ENCODE peak calls at places on chromosomes 2 and 18, in eight cellular contexts. U is stomach, L is upper lobe of left lung, M is tibial nerve, P is transverse colon, I is sigmoid colon, V is K562, T is suprapubic skin. Y is an unnamed sample. For H3K27me3 and H3K4me1, the result is how much of the 10 kb centered on the place peaks cover.

GRCh38 chr2:26492749-26493515 is 15.0 kb upstream of the OTOF start:
- DNase-seq in U (no peak), L (no peak), M (no peak), P (no peak), I (no peak), V (peak), T (no peak), Y (no peak)

GRCh38 chr2:230668184-230668938 is 44.3 kb upstream of the CAB39 start:
- DNase-seq in U (no peak), L (peak), M (no peak), P (peak), I (no peak), V (no peak), T (no peak), Y (no peak)

GRCh38 chr18:37496568-37496967 is 69.0 kb downstream of the CELF4 start:
- DNase-seq in U (no peak), L (no peak), M (no peak), P (no peak), I (no peak), V (no peak), T (no peak), Y (no peak)

GRCh38 chr2:165720526-165720925 is 73.5 kb downstream of the GALNT3 start:
- DNase-seq in U (no peak), L (no peak), M (no peak), P (no peak), I (no peak), V (no peak), T (no peak), Y (no peak)

GRCh38 chr18:53756607-53756972 is 467.9 kb downstream of the MBD2 start:
- DNase-seq in U (no peak), L (no peak), M (no peak), P (no peak), I (no peak), V (no peak), T (no peak), Y (no peak)

GRCh38 chr2:163692081-163692480 is 43.7 kb downstream of the FIGN start:
- DNase-seq in U (no peak), L (no peak), M (no peak), P (no peak), I (no peak), V (no peak), T (no peak), Y (no peak)

GRCh38 chr18:60965856-60966255 is 367.4 kb upstream of the CDH20 start:
- DNase-seq in U (no peak), L (no peak), M (no peak), P (no peak), I (no peak), V (no peak), T (no peak), Y (no peak)

GRCh38 chr18:58177886-58178470 is 134.0 kb downstream of the NEDD4L start:
- DNase-seq in U (no peak), L (no peak), M (no peak), P (no peak), I (no peak), V (no peak), T (no peak), Y (no peak)

GRCh38 chr2:168814046-168814445 is 11.6 kb downstream of the NOSTRIN start:
- DNase-seq in U (no peak), L (no peak), M (no peak), P (no peak), I (no peak), V (no peak), T (no peak), Y (no peak)

GRCh38 chr2:98928242-98928641 is 7.8 kb downstream of the CRACDL start:
- DNase-seq in U (no peak), L (no peak), M (no peak), P (no peak), I (no peak), V (no peak), T (no peak), Y (no peak)

GRCh38 chr18:21897811-21898210 is 157.2 kb downstream of the MIB1 start:
- DNase-seq in U (peak), L (no peak), M (no peak), P (peak), I (no peak), V (peak), T (no peak), Y (peak)

GRCh38 chr2:75667884-75668283 is 21.3 kb downstream of the MRPL19 start:
- DNase-seq in U (no peak), L (no peak), M (no peak), P (no peak), I (no peak), V (no peak), T (no peak), Y (no peak)

GRCh38 chr2:33598472-33599174 is 476 bp downstream of the FAM98A start:
- DNase-seq in U (no peak), L (no peak), M (no peak), P (peak), I (no peak), V (peak), T (peak), Y (peak)

GRCh38 chr2:98822301-98823164 is 91.6 kb upstream of the MGAT4A start:
- DNase-seq in U (peak), L (peak), M (no peak), P (no peak), I (no peak), V (no peak), T (no peak), Y (no peak)

GRCh38 chr2:48356701-48357322 is 173.1 kb upstream of the STON1 start:
- DNase-seq in U (no peak), L (no peak), M (no peak), P (no peak), I (no peak), V (peak), T (no peak), Y (no peak)

GRCh38 chr2:135043345-135043744 is 3.9 kb downstream of the MAP3K19 start:
- DNase-seq in U (no peak), L (no peak), M (no peak), P (no peak), I (no peak), V (peak), T (no peak), Y (no peak)

GRCh38 chr2:233867993-233868532 is at the start of gene MSL3B:
- DNase-seq in U (peak), L (peak), M (no peak), P (peak), I (no peak), V (peak), T (no peak), Y (peak)

GRCh38 chr18:35526476-35527120 is 28.8 kb upstream of the INO80C start:
- DNase-seq in U (no peak), L (no peak), M (no peak), P (peak), I (no peak), V (no peak), T (no peak), Y (no peak)

GRCh38 chr2:136538489-136538888 is 226.9 kb upstream of the THSD7B start:
- DNase-seq in U (no peak), L (no peak), M (no peak), P (no peak), I (no peak), V (no peak), T (no peak), Y (no peak)

GRCh38 chr2:196421880-196422279 is 217.6 kb upstream of the CCDC150 start:
- DNase-seq in U (no peak), L (no peak), M (no peak), P (no peak), I (no peak), V (no peak), T (no peak), Y (no peak)

GRCh38 chr18:22731398-22731797 is 201.7 kb upstream of the RBBP8 start:
- DNase-seq in U (no peak), L (no peak), M (no peak), P (no peak), I (no peak), V (no peak), T (no peak), Y (no peak)

GRCh38 chr2:138601438-138602165 is 100.0 kb downstream of the SPOPL start:
- DNase-seq in U (no peak), L (no peak), M (no peak), P (no peak), I (no peak), V (no peak), T (no peak), Y (no peak)

GRCh38 chr18:12597775-12598174 is 60.1 kb downstream of the SPIRE1 start:
- DNase-seq in U (no peak), L (no peak), M (peak), P (no peak), I (no peak), V (no peak), T (no peak), Y (no peak)

GRCh38 chr2:236211281-236211680 is 43.1 kb upstream of the GBX2 start:
- DNase-seq in U (no peak), L (peak), M (no peak), P (no peak), I (no peak), V (no peak), T (no peak), Y (no peak)

GRCh38 chr2:32356735-32357544 is at the start of gene BIRC6:
- DNase-seq in U (peak), L (peak), M (peak), P (peak), I (peak), V (peak), T (peak), Y (peak)

GRCh38 chr2:65626831-65627230 is 194.4 kb upstream of the SPRED2 start:
- DNase-seq in U (no peak), L (no peak), M (no peak), P (no peak), I (no peak), V (no peak), T (no peak), Y (no peak)

GRCh38 chr2:154092571-154092970 is 220.8 kb downstream of the GALNT13 start:
- DNase-seq in U (no peak), L (no peak), M (no peak), P (no peak), I (no peak), V (no peak), T (no peak), Y (no peak)

GRCh38 chr2:207103132-207103531 is 62.6 kb downstream of the KLF7 start:
- DNase-seq in U (no peak), L (no peak), M (no peak), P (no peak), I (no peak), V (no peak), T (no peak), Y (no peak)

GRCh38 chr18:23585007-23585871 is 1.1 kb downstream of the NPC1 start:
- DNase-seq in U (no peak), L (no peak), M (no peak), P (peak), I (no peak), V (peak), T (no peak), Y (no peak)

GRCh38 chr18:76432274-76432755 is 62.7 kb downstream of the ZNF516 start:
- DNase-seq in U (no peak), L (no peak), M (no peak), P (no peak), I (no peak), V (no peak), T (no peak), Y (no peak)

GRCh38 chr2:28558421-28558820 is 62.6 kb downstream of the PLB1 start:
- DNase-seq in U (no peak), L (no peak), M (no peak), P (no peak), I (peak), V (no peak), T (no peak), Y (no peak)

GRCh38 chr2:145530653-145531052 is 1010.7 kb upstream of the ZEB2 start:
- DNase-seq in U (no peak), L (no peak), M (no peak), P (no peak), I (no peak), V (no peak), T (no peak), Y (no peak)

GRCh38 chr2:129164220-129164619 is 815.2 kb upstream of the RAB6C start:
- DNase-seq in U (no peak), L (no peak), M (no peak), P (no peak), I (no peak), V (no peak), T (no peak), Y (no peak)

GRCh38 chr2:34401186-34401585 is 802.1 kb upstream of the FAM98A start:
- DNase-seq in U (no peak), L (no peak), M (no peak), P (no peak), I (no peak), V (no peak), T (no peak), Y (no peak)

GRCh38 chr2:187826023-187826422 is 271.8 kb upstream of the TFPI start:
- DNase-seq in U (no peak), L (no peak), M (no peak), P (no peak), I (no peak), V (no peak), T (no peak), Y (no peak)

GRCh38 chr2:210421916-210422315 is 54.6 kb downstream of the LANCL1 start:
- DNase-seq in U (no peak), L (no peak), M (no peak), P (no peak), I (no peak), V (no peak), T (no peak), Y (no peak)

GRCh38 chr2:120629241-120629895 is 106.3 kb upstream of the GLI2 start:
- DNase-seq in U (no peak), L (no peak), M (no peak), P (no peak), I (peak), V (no peak), T (no peak), Y (no peak)

GRCh38 chr2:16890081-16890480 is 224.4 kb upstream of the CYRIA start:
- DNase-seq in U (no peak), L (no peak), M (no peak), P (no peak), I (no peak), V (no peak), T (no peak), Y (no peak)

DNA sequence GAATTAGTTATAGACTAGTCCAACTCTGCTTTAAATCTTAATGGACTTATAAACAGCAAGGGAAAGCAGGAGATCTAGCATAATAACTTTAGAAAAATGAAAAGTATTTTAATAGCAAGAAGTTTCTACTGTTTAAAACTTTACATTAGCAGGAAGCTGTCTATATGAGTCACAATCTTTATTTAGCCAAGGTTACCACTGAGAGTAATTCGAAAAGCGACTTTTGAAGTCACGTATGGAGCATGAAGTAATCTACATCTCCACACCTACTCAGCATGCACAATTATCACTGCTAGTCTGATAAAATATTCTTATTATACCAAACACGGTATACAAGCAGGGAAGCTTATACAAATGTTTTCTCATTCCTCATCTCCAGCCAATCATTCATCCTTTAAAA is 515.4 kb upstream of the SOX11 start:
- DNase-seq in U (no peak), L (no peak), M (no peak), P (no peak), I (no peak), V (no peak), T (no peak), Y (no peak)
- H3K27me3 ChIP-seq in U (under half), L (under half), M (under half), P (under half), I (under half), V (under half), T (under half), Y (under half)

GRCh38 chr2:45841752-45842407 is 190.4 kb downstream of the PRKCE start:
- DNase-seq in U (no peak), L (no peak), M (no peak), P (no peak), I (no peak), V (no peak), T (no peak), Y (no peak)
- H3K4me1 ChIP-seq in U (half or more), L (under half), M (under half), P (under half), I (under half), V (under half), T (under half), Y (under half)

DNA sequence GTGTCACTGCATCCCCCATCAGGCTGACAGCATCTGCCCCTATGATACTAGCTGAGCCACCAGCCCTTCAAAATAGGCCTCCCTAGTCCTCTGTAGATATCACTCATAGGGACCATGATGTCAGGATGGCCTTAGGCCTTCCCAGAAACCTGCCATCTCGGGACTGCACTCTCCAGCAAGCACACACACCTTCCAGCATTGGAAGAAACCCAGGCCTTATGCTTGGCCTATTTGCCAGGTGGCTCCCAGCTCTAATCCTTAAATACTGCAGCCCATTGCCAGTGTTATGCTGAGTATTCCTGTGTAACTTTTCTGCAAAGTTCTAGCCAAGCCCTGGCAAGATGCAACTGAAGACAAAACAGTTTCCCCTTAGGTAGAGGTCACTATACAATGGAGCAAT is 316.5 kb downstream of the SETBP1 start:
- DNase-seq in U (no peak), L (no peak), M (no peak), P (no peak), I (no peak), V (no peak), T (no peak), Y (no peak)
- TF ChIP-seq EP300 in U (no peak), L (no peak), M (no peak), P (no peak), I (no peak), V (no peak), T (no peak), Y (no peak)

DNA sequence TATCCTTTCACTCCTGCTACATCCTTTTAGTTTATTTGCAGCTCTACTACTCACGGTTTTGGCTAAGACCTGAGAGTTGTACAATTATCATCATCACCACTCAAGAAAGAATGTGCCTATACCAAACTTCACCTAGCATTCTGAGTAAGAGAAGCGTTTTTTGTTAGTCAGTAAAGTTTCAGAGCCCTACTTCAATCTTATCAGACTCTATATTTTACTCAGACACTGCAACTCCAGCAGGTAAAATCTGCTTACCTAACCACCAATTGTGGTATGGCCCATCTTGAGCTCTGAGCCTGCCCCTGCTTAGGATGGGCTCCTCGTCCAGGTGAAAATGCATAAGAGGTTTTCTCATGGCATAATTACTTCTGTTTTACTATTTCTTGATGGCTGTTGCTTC is 37.1 kb downstream of the ICOS start:
- DNase-seq in U (no peak), L (no peak), M (no peak), P (no peak), I (no peak), V (no peak), T (no peak), Y (no peak)
- H3K27me3 ChIP-seq in U (under half), L (under half), M (under half), P (under half), I (under half), V (under half), T (under half), Y (under half)

DNA sequence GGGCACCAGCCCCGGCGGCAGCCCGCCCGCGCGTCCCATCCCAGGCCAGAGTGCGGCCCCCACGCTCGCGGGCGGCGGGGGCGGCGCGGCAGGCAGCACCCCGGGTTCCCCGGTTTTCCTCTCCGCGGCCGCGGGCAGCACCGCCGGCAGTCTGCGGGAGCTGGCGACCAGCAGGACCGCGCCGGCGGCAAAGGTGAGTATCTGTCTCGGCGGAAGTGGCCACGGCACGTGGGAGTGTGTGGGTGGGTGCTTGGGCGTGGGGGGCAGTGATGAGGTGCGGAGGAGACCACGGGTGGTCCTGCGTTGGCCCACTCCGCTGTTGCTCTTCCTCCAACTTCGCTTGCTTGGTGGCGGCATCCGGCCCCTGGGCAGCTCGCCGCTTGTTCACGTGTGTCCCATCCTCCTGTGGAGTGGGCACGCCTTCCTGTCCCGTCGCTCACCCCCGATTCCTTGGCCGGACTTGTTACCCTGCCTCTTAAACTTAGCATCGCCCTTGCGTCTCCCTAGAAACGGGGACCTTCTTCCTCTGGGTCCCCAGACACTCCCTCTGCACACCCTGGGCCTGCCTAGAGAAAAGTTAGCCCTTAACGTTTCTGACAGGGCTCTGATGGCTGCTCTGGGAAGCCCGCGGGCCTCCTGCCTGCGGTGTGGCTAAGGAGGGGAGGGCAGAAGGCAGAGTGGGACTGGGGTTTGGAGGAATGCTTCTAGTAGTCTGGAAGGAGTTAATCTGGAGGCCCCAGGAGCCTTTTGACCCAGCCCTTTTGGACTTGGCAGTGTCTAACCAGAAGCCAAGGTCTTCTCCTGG is 1.1 kb downstream of the SH3RF3 start:
- DNase-seq in U (no peak), L (peak), M (no peak), P (peak), I (peak), V (no peak), T (peak), Y (peak)
- H3K4me1 ChIP-seq in U (under half), L (under half), M (under half), P (under half), I (under half), V (under half), T (under half), Y (under half)

Y was measured in ovary.